ENCODE peak calls at places on chromosome X, in ten cellular contexts. U, A, D, L, V, K, G, Y, P and J are unnamed samples.

GRCh38 chrX:107355533-107355932 is 93.9 kb upstream of the FRMPD3 start:
- DNase-seq in D (no peak), G (no peak), K (no peak), P (no peak), Y (no peak), L (no peak), V (no peak), U (no peak), A (no peak), J (no peak)

GRCh38 chrX:136214551-136214950 is 36.6 kb downstream of the MAP7D3 start:
- DNase-seq in G (no peak), L (no peak), K (no peak), Y (no peak), A (no peak), U (no peak), V (peak), D (peak), P (peak), J (no peak)

GRCh38 chrX:134580947-134581346 is 77.3 kb downstream of the PLAC1 start:
- DNase-seq in P (no peak), U (no peak), Y (no peak), G (no peak), D (no peak), V (no peak), A (no peak), K (no peak), L (no peak), J (no peak)

GRCh38 chrX:65241059-65241721 is 264.9 kb upstream of the ZC4H2 start:
- DNase-seq in V (no peak), L (no peak), D (no peak), A (no peak), Y (peak), P (no peak), K (no peak), U (no peak), G (no peak), J (no peak)

GRCh38 chrX:9859711-9860555 is 73.7 kb downstream of the SHROOM2 start:
- DNase-seq in V (peak), P (no peak), D (no peak), A (no peak), Y (no peak), L (peak), K (no peak), U (no peak), G (no peak), J (no peak)

GRCh38 chrX:9627827-9628406 is 137.7 kb downstream of the GPR143 start:
- DNase-seq in K (no peak), A (no peak), V (peak), P (peak), Y (no peak), L (no peak), U (no peak), G (no peak), D (no peak), J (no peak)

GRCh38 chrX:153644356-153645125 is 2.5 kb upstream of the DUSP9 start:
- DNase-seq in P (no peak), G (no peak), V (no peak), U (no peak), L (peak), D (no peak), Y (no peak), K (no peak), A (no peak), J (no peak)

GRCh38 chrX:79095441-79096338 is 48.8 kb upstream of the GPR174 start:
- DNase-seq in D (no peak), A (no peak), L (no peak), Y (no peak), P (no peak), V (no peak), K (no peak), U (no peak), G (no peak), J (no peak)

GRCh38 chrX:68841251-68842049 is 12.6 kb downstream of the EFNB1 start:
- DNase-seq in K (no peak), D (no peak), Y (no peak), L (no peak), U (no peak), P (no peak), V (no peak), A (peak), G (no peak), J (no peak)

GRCh38 chrX:20066968-20067708 is 49.6 kb downstream of the MAP7D2 start:
- DNase-seq in Y (peak), U (peak), K (no peak), G (no peak), A (no peak), D (peak), V (peak), L (peak), P (peak), J (peak)

GRCh38 chrX:98203800-98204199 is 1320.1 kb downstream of the RPA4 start:
- DNase-seq in P (no peak), L (no peak), D (peak), Y (no peak), U (no peak), G (no peak), K (no peak), A (no peak), V (peak), J (peak)

GRCh38 chrX:42714981-42715688 is 62.8 kb downstream of the PPP1R2C start:
- DNase-seq in G (peak), Y (no peak), D (peak), V (no peak), K (peak), A (peak), L (peak), P (peak), U (peak), J (peak)

GRCh38 chrX:115499112-115499805 is 61.7 kb upstream of the PLS3 start:
- DNase-seq in Y (no peak), K (no peak), V (no peak), L (no peak), A (no peak), U (no peak), P (no peak), D (no peak), G (no peak), J (no peak)

GRCh38 chrX:37060999-37061398 is 52.8 kb downstream of the FAM47C start:
- DNase-seq in A (no peak), K (peak), Y (no peak), G (no peak), U (no peak), L (peak), V (peak), P (peak), D (peak), J (peak)

GRCh38 chrX:8738588-8739189 is 6.8 kb upstream of the ANOS1 start:
- DNase-seq in G (no peak), P (peak), D (no peak), U (peak), V (no peak), A (peak), L (peak), Y (no peak), K (no peak), J (peak)

GRCh38 chrX:56026816-56027215 is 205.3 kb upstream of the KLF8 start:
- DNase-seq in Y (no peak), P (no peak), V (no peak), D (no peak), G (no peak), L (no peak), U (no peak), K (no peak), A (no peak), J (no peak)

GRCh38 chrX:356385-357034 is 30.2 kb downstream of the PPP2R3B start:
- DNase-seq in U (no peak), L (no peak), A (no peak), Y (no peak), K (no peak), G (no peak), D (peak), V (peak), P (peak), J (no peak)

GRCh38 chrX:153984351-153985178 is 12.0 kb downstream of the TMEM187 start:
- DNase-seq in L (no peak), P (no peak), Y (no peak), G (peak), D (no peak), K (no peak), A (no peak), U (peak), V (no peak), J (no peak)

GRCh38 chrX:68827848-68828562 is 816 bp upstream of the EFNB1 start:
- DNase-seq in V (peak), Y (peak), U (peak), G (peak), A (peak), L (peak), K (peak), P (peak), D (no peak), J (peak)